ENCODE peak calls at places on chromosome 22, in six cellular contexts. F, H, Q, V, L and M are unnamed samples.

GRCh38 chr22:35033635-35034296 is 32.2 kb upstream of the ISX start:
- DNase-seq in F (no peak), H (peak), Q (no peak), V (no peak), L (no peak), M (no peak)

GRCh38 chr22:50656122-50657070 is 16.2 kb upstream of the SHANK3 start:
- DNase-seq in F (peak), H (no peak), Q (peak), V (peak), L (peak), M (no peak)

GRCh38 chr22:41576877-41577276 is 12.8 kb downstream of the PMM1 start:
- DNase-seq in F (no peak), H (peak), Q (peak), V (no peak), L (peak), M (peak)

GRCh38 chr22:17171016-17171312 is 11.9 kb upstream of the HDHD5 start:
- DNase-seq in F (no peak), H (no peak), Q (no peak), V (no peak), L (no peak), M (no peak)

GRCh38 chr22:33922268-33922667 is 2.0 kb upstream of the LARGE1 start:
- DNase-seq in F (peak), H (peak), Q (no peak), V (no peak), L (no peak), M (peak)

GRCh38 chr22:32265882-32266767 is 11.0 kb upstream of the SLC5A4 start:
- DNase-seq in F (peak), H (peak), Q (peak), V (peak), L (peak), M (peak)

GRCh38 chr22:27348634-27349033 is 452.9 kb downstream of the MN1 start:
- DNase-seq in F (no peak), H (no peak), Q (no peak), V (no peak), L (no peak), M (no peak)

GRCh38 chr22:32820131-32820882 is 18.8 kb downstream of the TIMP3 start:
- DNase-seq in F (peak), H (no peak), Q (no peak), V (no peak), L (no peak), M (no peak)

GRCh38 chr22:41254230-41254629 is 13.5 kb upstream of the CHADL start:
- DNase-seq in F (no peak), H (no peak), Q (no peak), V (no peak), L (no peak), M (no peak)

GRCh38 chr22:30210235-30210831 is 36.2 kb downstream of the LIF start:
- DNase-seq in F (no peak), H (no peak), Q (no peak), V (no peak), L (peak), M (no peak)

GRCh38 chr22:17201285-17201945 is 17.8 kb downstream of the ADA2 start:
- DNase-seq in F (no peak), H (no peak), Q (no peak), V (no peak), L (peak), M (no peak)

GRCh38 chr22:45069925-45070324 is 60.1 kb upstream of the PHF21B start:
- DNase-seq in F (no peak), H (no peak), Q (no peak), V (no peak), L (peak), M (no peak)

GRCh38 chr22:28016781-28017557 is 97.9 kb upstream of the PITPNB start:
- DNase-seq in F (peak), H (peak), Q (no peak), V (peak), L (no peak), M (no peak)

GRCh38 chr22:44689173-44689572 is 12.8 kb upstream of the PRR5 start:
- DNase-seq in F (no peak), H (no peak), Q (no peak), V (no peak), L (no peak), M (no peak)

GRCh38 chr22:31846161-31847115 is 92.6 kb downstream of the DEPDC5 start:
- DNase-seq in F (no peak), H (no peak), Q (no peak), V (no peak), L (no peak), M (peak)

GRCh38 chr22:34161724-34162123 is 241.4 kb upstream of the LARGE1 start:
- DNase-seq in F (no peak), H (no peak), Q (no peak), V (no peak), L (no peak), M (no peak)

GRCh38 chr22:41028841-41029240 is 63.6 kb upstream of the EP300 start:
- DNase-seq in F (no peak), H (no peak), Q (no peak), V (no peak), L (peak), M (no peak)

GRCh38 chr22:42673898-42674390 is 24.8 kb upstream of the CYB5R3 start:
- DNase-seq in F (no peak), H (no peak), Q (no peak), V (no peak), L (no peak), M (no peak)

GRCh38 chr22:42282943-42283287 is 12.5 kb upstream of the TCF20 start:
- DNase-seq in F (no peak), H (no peak), Q (no peak), V (no peak), L (no peak), M (no peak)

GRCh38 chr22:21857501-21857914 is 9.9 kb downstream of the MAPK1 start:
- DNase-seq in F (no peak), H (no peak), Q (no peak), V (no peak), L (no peak), M (no peak)

GRCh38 chr22:21754523-21755128 is 19.0 kb upstream of the YPEL1 start:
- DNase-seq in F (peak), H (no peak), Q (peak), V (no peak), L (no peak), M (peak)

GRCh38 chr22:42717197-42717967 is 3.3 kb downstream of the A4GALT start:
- DNase-seq in F (no peak), H (no peak), Q (no peak), V (no peak), L (no peak), M (peak)

GRCh38 chr22:50184541-50185383 is 951 bp upstream of the TRABD start:
- DNase-seq in F (no peak), H (no peak), Q (peak), V (no peak), L (no peak), M (no peak)

GRCh38 chr22:49525366-49525765 is 302.3 kb downstream of the BRD1 start:
- DNase-seq in F (no peak), H (no peak), Q (no peak), V (no peak), L (no peak), M (no peak)

GRCh38 chr22:23112472-23113012 is 29.2 kb downstream of the RSPH14 start:
- DNase-seq in F (no peak), H (no peak), Q (no peak), V (no peak), L (no peak), M (no peak)

GRCh38 chr22:39171623-39172264 is 19.3 kb upstream of the CBX7 start:
- DNase-seq in F (no peak), H (peak), Q (no peak), V (no peak), L (no peak), M (peak)
- H3K27ac ChIP-seq in F (peak), H (no peak), Q (peak), V (no peak), L (no peak), M (peak)

GRCh38 chr22:19035474-19036228 is 86.6 kb downstream of the DGCR2 start:
- DNase-seq in F (no peak), H (peak), Q (no peak), V (peak), L (no peak), M (peak)
- TF ChIP-seq CTCF in F (no peak), H (no peak), Q (peak), V (no peak), L (no peak), M (peak)

GRCh38 chr22:38005943-38006342 is 21.6 kb upstream of the SOX10 start:
- DNase-seq in F (no peak), H (no peak), Q (no peak), V (no peak), L (no peak), M (no peak)

GRCh38 chr22:38012604-38013072 is 28.3 kb upstream of the SOX10 start:
- DNase-seq in F (no peak), H (no peak), Q (no peak), V (no peak), L (no peak), M (no peak)

GRCh38 chr22:38009000-38009806 is 24.8 kb upstream of the SOX10 start:
- DNase-seq in F (no peak), H (no peak), Q (no peak), V (no peak), L (no peak), M (no peak)

GRCh38 chr22:38006906-38007305 is 22.6 kb upstream of the SOX10 start:
- DNase-seq in F (no peak), H (no peak), Q (no peak), V (no peak), L (no peak), M (no peak)

GRCh38 chr22:38007330-38007902 is 23.1 kb upstream of the SOX10 start:
- DNase-seq in F (no peak), H (no peak), Q (no peak), V (no peak), L (no peak), M (no peak)
- H3K27ac ChIP-seq in F (no peak), H (no peak), Q (no peak), V (no peak), L (no peak), M (no peak)

DNA sequence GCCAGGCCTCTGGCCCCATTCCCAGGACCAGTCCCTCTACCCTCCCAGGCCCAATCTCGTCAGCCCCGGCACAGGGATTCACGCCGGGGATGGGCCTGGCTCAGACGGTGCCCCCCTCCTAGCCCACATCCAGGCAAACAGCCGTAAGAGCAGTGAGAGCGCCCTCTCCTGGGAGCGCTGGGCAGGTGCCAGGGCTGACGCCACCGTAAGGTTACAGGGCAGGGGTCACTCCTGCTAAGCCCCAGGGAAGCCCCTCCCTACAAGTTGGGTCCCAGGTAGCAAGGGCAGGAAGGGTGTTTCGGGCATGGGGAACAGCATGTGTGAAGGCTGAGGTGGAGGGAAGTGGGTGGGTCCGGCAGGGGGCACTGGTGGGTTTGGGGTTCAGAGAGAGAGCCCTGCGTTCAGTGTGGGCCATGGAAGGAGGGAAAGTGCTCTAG is 19.2 kb upstream of the PPARA start:
- DNase-seq in F (no peak), H (no peak), Q (peak), V (no peak), L (no peak), M (no peak)
- TF ChIP-seq CTCF in F (no peak), H (no peak), Q (peak), V (peak), L (peak), M (peak)

GRCh38 chr22:48154943-48155240 is 1392.4 kb downstream of the TBC1D22A start:
- DNase-seq in F (no peak), H (no peak), Q (no peak), V (no peak), L (no peak), M (no peak)

GRCh38 chr22:48153726-48154125 is 1391.3 kb downstream of the TBC1D22A start:
- DNase-seq in F (no peak), H (no peak), Q (no peak), V (no peak), L (no peak), M (no peak)

GRCh38 chr22:48156603-48157355 is 1394.3 kb downstream of the TBC1D22A start:
- DNase-seq in F (no peak), H (peak), Q (no peak), V (no peak), L (no peak), M (no peak)

GRCh38 chr22:48154169-48154942 is 1391.9 kb downstream of the TBC1D22A start:
- DNase-seq in F (no peak), H (no peak), Q (no peak), V (no peak), L (no peak), M (no peak)

GRCh38 chr22:48155446-48155845 is 1393.0 kb downstream of the TBC1D22A start:
- DNase-seq in F (no peak), H (no peak), Q (no peak), V (no peak), L (no peak), M (no peak)
- H3K27ac ChIP-seq in F (no peak), H (no peak), Q (no peak), V (no peak), L (no peak), M (no peak)

GRCh38 chr22:19376247-19376646 is 55.3 kb downstream of the HIRA start:
- DNase-seq in F (no peak), H (no peak), Q (no peak), V (no peak), L (no peak), M (no peak)
- TF ChIP-seq CTCF in F (no peak), H (no peak), Q (no peak), V (no peak), L (no peak), M (no peak)

GRCh38 chr22:38295339-38295738 is 21.9 kb downstream of the CSNK1E start:
- DNase-seq in F (no peak), H (no peak), Q (no peak), V (no peak), L (no peak), M (no peak)
- H3K27ac ChIP-seq in F (no peak), H (peak), Q (peak), V (no peak), L (no peak), M (no peak)

DNA sequence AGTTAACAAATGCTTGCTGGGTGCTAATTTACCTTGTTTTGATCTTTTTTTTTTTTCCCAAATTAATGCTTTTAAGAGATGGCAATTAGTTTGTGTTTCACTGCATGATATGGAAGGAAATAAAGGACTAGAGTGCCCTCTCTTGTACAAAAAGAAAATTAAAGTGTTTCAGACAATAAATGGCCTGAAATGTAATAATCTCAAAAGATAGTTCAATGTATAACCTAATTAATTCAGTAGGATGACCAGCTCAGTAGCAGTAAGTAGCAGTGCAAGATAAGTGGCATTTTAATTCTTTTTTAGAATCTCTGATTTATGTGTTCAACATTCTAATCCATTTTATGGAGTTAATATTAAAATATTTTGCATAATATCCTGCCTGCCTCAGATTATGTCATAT is 39.9 kb upstream of the MYO18B start:
- DNase-seq in F (no peak), H (no peak), Q (no peak), V (no peak), L (peak), M (peak)
- TF ChIP-seq CTCF in F (peak), H (no peak), Q (peak), V (peak), L (peak), M (peak)

DNA sequence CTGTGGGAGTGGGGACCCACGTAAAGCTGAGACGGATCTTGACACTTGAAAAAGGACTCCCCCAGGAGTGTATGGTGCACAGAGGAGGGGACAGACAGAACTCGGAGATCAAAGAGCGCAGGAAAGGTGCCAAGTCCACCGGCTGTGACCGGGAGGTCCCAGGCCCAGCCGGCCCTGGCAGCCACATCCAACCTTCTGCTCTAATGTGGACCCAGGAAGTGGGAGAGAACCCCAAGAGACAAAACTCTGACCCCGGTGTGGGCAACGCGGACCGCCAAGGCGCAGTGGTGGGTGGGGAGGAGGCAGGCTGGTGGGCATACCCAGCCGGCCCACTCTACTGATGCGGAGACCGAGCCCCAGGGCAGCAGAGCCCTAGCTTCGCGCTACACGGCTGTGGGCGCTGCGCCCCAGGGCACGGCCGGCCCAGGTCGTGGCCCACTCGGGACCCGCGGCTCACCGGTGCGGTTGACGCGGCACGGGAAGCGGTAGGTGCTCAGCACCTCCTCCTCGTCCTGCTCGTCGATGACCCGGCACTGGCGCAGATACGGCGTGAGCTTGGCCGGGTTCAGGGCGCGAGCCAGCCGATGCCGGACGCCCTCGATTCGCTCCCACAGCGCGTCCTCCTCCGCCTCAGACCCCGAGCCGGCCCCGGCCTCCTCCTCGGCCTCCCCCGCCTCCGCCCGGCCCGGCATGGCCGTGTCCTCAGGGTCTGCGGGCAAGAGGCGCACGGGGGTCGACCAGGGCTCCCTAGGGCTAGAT is 527 bp downstream of the CARD10 start:
- DNase-seq in F (no peak), H (no peak), Q (no peak), V (no peak), L (no peak), M (no peak)
- H3K27ac ChIP-seq in F (peak), H (no peak), Q (peak), V (peak), L (no peak), M (no peak)